ENCODE peak calls at places on chromosomes 13 and 19, in nine cellular contexts. One of them, this sample, is unnamed.

GRCh38 chr13:113499936-113500335 is 9.4 kb upstream of the DCUN1D2 start:
- DNase-seq in lung: no peak
- DNase-seq in mucosa of descending colon: no peak
- DNase-seq in OCI-LY7: no peak
- DNase-seq in RWPE2: no peak
- DNase-seq in AG10803: peak; percentile 22
- DNase-seq in cardiac fibroblast: no peak
- DNase-seq in AG04450: no peak
- DNase-seq in pancreas: no peak
- DNase-seq in this sample: no peak

GRCh38 chr13:31094331-31095015 is 67.2 kb downstream of the HSPH1 start:
- DNase-seq in lung: no peak
- DNase-seq in mucosa of descending colon: no peak
- DNase-seq in OCI-LY7: no peak
- DNase-seq in RWPE2: no peak
- DNase-seq in AG10803: no peak
- DNase-seq in cardiac fibroblast: no peak
- DNase-seq in AG04450: no peak
- DNase-seq in pancreas: no peak
- DNase-seq in this sample: no peak

GRCh38 chr19:47598407-47599349 is 10.3 kb upstream of the BICRA start:
- DNase-seq in lung: peak; percentile 54
- DNase-seq in mucosa of descending colon: peak; percentile 51
- DNase-seq in OCI-LY7: no peak
- DNase-seq in RWPE2: peak; percentile 84
- DNase-seq in AG10803: peak; percentile 95
- DNase-seq in cardiac fibroblast: peak; percentile 96
- DNase-seq in AG04450: peak; percentile 89
- DNase-seq in pancreas: no peak
- DNase-seq in this sample: no peak

GRCh38 chr19:7225741-7226140 is 68.5 kb downstream of the INSR start:
- DNase-seq in lung: no peak
- DNase-seq in mucosa of descending colon: no peak
- DNase-seq in OCI-LY7: no peak
- DNase-seq in RWPE2: no peak
- DNase-seq in AG10803: no peak
- DNase-seq in cardiac fibroblast: no peak
- DNase-seq in AG04450: no peak
- DNase-seq in pancreas: no peak
- DNase-seq in this sample: no peak

GRCh38 chr13:98664047-98664446 is 87.1 kb upstream of the STK24 start:
- DNase-seq in lung: no peak
- DNase-seq in mucosa of descending colon: no peak
- DNase-seq in OCI-LY7: no peak
- DNase-seq in RWPE2: no peak
- DNase-seq in AG10803: peak; percentile 40
- DNase-seq in cardiac fibroblast: no peak
- DNase-seq in AG04450: no peak
- DNase-seq in pancreas: no peak
- DNase-seq in this sample: no peak

GRCh38 chr19:34365463-34366401 is 736 bp downstream of the GPI start:
- DNase-seq in lung: peak; percentile 45
- DNase-seq in mucosa of descending colon: peak; percentile 75
- DNase-seq in OCI-LY7: peak; percentile 36
- DNase-seq in RWPE2: no peak
- DNase-seq in AG10803: peak; percentile 32
- DNase-seq in cardiac fibroblast: peak; percentile 47
- DNase-seq in AG04450: no peak
- DNase-seq in pancreas: peak; percentile 64
- DNase-seq in this sample: peak; percentile 55

GRCh38 chr19:17243854-17244617 is 1.7 kb downstream of the NR2F6 start:
- DNase-seq in lung: no peak
- DNase-seq in mucosa of descending colon: peak; percentile 75
- DNase-seq in OCI-LY7: peak; percentile 37
- DNase-seq in RWPE2: no peak
- DNase-seq in AG10803: peak; percentile 45
- DNase-seq in cardiac fibroblast: peak; percentile 54
- DNase-seq in AG04450: no peak
- DNase-seq in pancreas: peak; percentile 75
- DNase-seq in this sample: peak; percentile 83

GRCh38 chr19:2542341-2543069 is 66.6 kb downstream of the GADD45B start:
- DNase-seq in lung: no peak
- DNase-seq in mucosa of descending colon: no peak
- DNase-seq in OCI-LY7: no peak
- DNase-seq in RWPE2: no peak
- DNase-seq in AG10803: no peak
- DNase-seq in cardiac fibroblast: no peak
- DNase-seq in AG04450: no peak
- DNase-seq in pancreas: no peak
- DNase-seq in this sample: no peak

GRCh38 chr13:42702726-42703125 is 78.7 kb upstream of the FAM216B start:
- DNase-seq in lung: no peak
- DNase-seq in mucosa of descending colon: no peak
- DNase-seq in OCI-LY7: no peak
- DNase-seq in RWPE2: no peak
- DNase-seq in AG10803: no peak
- DNase-seq in cardiac fibroblast: peak; percentile 73
- DNase-seq in AG04450: no peak
- DNase-seq in pancreas: no peak
- DNase-seq in this sample: no peak

GRCh38 chr13:35987572-35988513 is 143.3 kb downstream of the DCLK1 start:
- DNase-seq in lung: no peak
- DNase-seq in mucosa of descending colon: no peak
- DNase-seq in OCI-LY7: no peak
- DNase-seq in RWPE2: peak; percentile 51
- DNase-seq in AG10803: no peak
- DNase-seq in cardiac fibroblast: no peak
- DNase-seq in AG04450: no peak
- DNase-seq in pancreas: no peak
- DNase-seq in this sample: no peak

GRCh38 chr19:29675650-29676186 is 10.5 kb downstream of the PLEKHF1 start:
- DNase-seq in lung: no peak
- DNase-seq in mucosa of descending colon: no peak
- DNase-seq in OCI-LY7: no peak
- DNase-seq in RWPE2: no peak
- DNase-seq in AG10803: no peak
- DNase-seq in cardiac fibroblast: no peak
- DNase-seq in AG04450: no peak
- DNase-seq in pancreas: no peak
- DNase-seq in this sample: peak; percentile 13

GRCh38 chr19:18397242-18398202 is at the start of gene LRRC25:
- DNase-seq in lung: peak; percentile 61
- DNase-seq in mucosa of descending colon: peak; percentile 62
- DNase-seq in OCI-LY7: peak; percentile 77
- DNase-seq in RWPE2: no peak
- DNase-seq in AG10803: no peak
- DNase-seq in cardiac fibroblast: no peak
- DNase-seq in AG04450: no peak
- DNase-seq in pancreas: peak; percentile 51
- DNase-seq in this sample: peak; percentile 46

GRCh38 chr19:4811328-4812131 is 20.0 kb downstream of the TICAM1 start:
- DNase-seq in lung: peak; percentile 85
- DNase-seq in mucosa of descending colon: peak; percentile 92
- DNase-seq in OCI-LY7: peak; percentile 83
- DNase-seq in RWPE2: no peak
- DNase-seq in AG10803: peak; percentile 49
- DNase-seq in cardiac fibroblast: peak; percentile 75
- DNase-seq in AG04450: no peak
- DNase-seq in pancreas: peak; percentile 89
- DNase-seq in this sample: peak; percentile 96

GRCh38 chr19:4806384-4806783 is 14.8 kb downstream of the FEM1A start:
- DNase-seq in lung: no peak
- DNase-seq in mucosa of descending colon: no peak
- DNase-seq in OCI-LY7: no peak
- DNase-seq in RWPE2: no peak
- DNase-seq in AG10803: no peak
- DNase-seq in cardiac fibroblast: no peak
- DNase-seq in AG04450: no peak
- DNase-seq in pancreas: no peak
- DNase-seq in this sample: no peak

GRCh38 chr19:4802711-4803110 is 11.2 kb downstream of the FEM1A start:
- DNase-seq in lung: no peak
- DNase-seq in mucosa of descending colon: no peak
- DNase-seq in OCI-LY7: no peak
- DNase-seq in RWPE2: no peak
- DNase-seq in AG10803: no peak
- DNase-seq in cardiac fibroblast: no peak
- DNase-seq in AG04450: no peak
- DNase-seq in pancreas: no peak
- DNase-seq in this sample: no peak

GRCh38 chr19:4803736-4804695 is 12.5 kb downstream of the FEM1A start:
- DNase-seq in lung: peak; percentile 54
- DNase-seq in mucosa of descending colon: peak; percentile 63
- DNase-seq in OCI-LY7: peak; percentile 85
- DNase-seq in RWPE2: no peak
- DNase-seq in AG10803: peak; percentile 25
- DNase-seq in cardiac fibroblast: peak; percentile 51
- DNase-seq in AG04450: no peak
- DNase-seq in pancreas: peak; percentile 62
- DNase-seq in this sample: peak; percentile 85

DNA sequence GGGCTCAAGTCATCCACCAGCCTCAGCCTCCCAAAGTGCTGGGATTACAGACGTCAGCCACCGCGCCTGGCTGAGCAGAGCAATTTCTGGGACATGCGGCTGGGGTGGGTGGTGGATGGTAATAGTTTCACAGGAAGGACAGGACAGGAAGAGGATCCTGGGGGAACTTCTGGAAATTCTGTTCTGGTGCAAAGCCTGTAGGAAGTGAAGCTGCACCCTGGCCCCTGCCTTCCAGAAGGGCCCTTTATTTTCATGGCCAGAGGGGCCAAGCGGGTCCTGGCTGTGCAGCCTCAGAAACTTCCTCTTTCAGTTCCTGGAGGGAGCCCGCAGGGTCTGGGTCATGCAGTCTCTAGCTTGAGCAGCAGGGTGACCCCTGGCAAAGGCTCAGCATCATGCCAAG is 15.7 kb downstream of the FEM1A start:
- DNase-seq in lung: no peak
- DNase-seq in mucosa of descending colon: no peak
- DNase-seq in OCI-LY7: peak; percentile 69
- DNase-seq in RWPE2: no peak
- DNase-seq in AG10803: no peak
- DNase-seq in cardiac fibroblast: no peak
- DNase-seq in AG04450: no peak
- DNase-seq in pancreas: no peak
- DNase-seq in this sample: no peak
- TF ChIP-seq CTCF in lung: no peak
- TF ChIP-seq CTCF in mucosa of descending colon: no peak
- TF ChIP-seq CTCF in OCI-LY7: no peak
- TF ChIP-seq CTCF in RWPE2: no peak
- TF ChIP-seq CTCF in AG10803: no peak
- TF ChIP-seq CTCF in cardiac fibroblast: no peak
- TF ChIP-seq CTCF in AG04450: no peak
- TF ChIP-seq CTCF in pancreas: no peak
- TF ChIP-seq CTCF in this sample: no peak

DNA sequence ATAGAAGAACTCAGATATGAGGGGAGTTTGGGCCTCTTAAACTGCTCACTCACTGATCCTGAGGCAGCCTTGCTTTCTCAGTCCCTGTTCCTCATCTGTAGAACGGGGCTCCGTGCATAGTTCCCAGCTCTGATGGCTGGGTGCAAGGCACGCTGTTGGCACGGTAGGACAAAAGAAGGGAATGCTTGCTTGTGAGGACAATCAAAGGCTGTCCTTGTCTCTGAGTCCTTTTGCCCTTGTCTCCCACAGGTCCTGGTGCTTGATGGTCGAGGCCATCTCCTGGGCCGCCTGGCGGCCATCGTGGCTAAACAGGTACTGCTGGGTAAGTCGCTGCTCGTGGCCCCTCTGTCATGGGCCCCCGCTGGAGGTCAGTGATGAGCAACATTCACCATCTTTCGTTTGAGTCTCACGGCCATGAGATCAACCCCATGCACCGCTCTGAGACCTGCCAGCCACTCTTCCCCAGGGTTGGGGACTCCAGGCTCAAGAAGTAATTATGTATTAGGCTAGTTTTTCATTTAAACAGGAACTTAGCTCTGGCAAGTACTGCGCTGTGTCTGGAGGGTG is 2.3 kb downstream of the RPL13A start:
- DNase-seq in lung: no peak
- DNase-seq in mucosa of descending colon: no peak
- DNase-seq in OCI-LY7: peak; percentile 78
- DNase-seq in RWPE2: no peak
- DNase-seq in AG10803: no peak
- DNase-seq in cardiac fibroblast: no peak
- DNase-seq in AG04450: no peak
- DNase-seq in pancreas: no peak
- DNase-seq in this sample: no peak
- TF ChIP-seq CTCF in lung: no peak
- TF ChIP-seq CTCF in mucosa of descending colon: no peak
- TF ChIP-seq CTCF in OCI-LY7: peak; percentile 78
- TF ChIP-seq CTCF in RWPE2: peak; percentile 41
- TF ChIP-seq CTCF in AG10803: no peak
- TF ChIP-seq CTCF in cardiac fibroblast: no peak
- TF ChIP-seq CTCF in AG04450: no peak
- TF ChIP-seq CTCF in pancreas: no peak
- TF ChIP-seq CTCF in this sample: no peak

GRCh38 chr13:71320452-71320851 is 546.6 kb downstream of the DACH1 start:
- DNase-seq in lung: no peak
- DNase-seq in mucosa of descending colon: peak; percentile 35
- DNase-seq in OCI-LY7: peak; percentile 2
- DNase-seq in RWPE2: no peak
- DNase-seq in AG10803: no peak
- DNase-seq in cardiac fibroblast: peak; percentile 61
- DNase-seq in AG04450: peak; percentile 7
- DNase-seq in pancreas: no peak
- DNase-seq in this sample: peak; percentile 17
- TF ChIP-seq CTCF in lung: no peak
- TF ChIP-seq CTCF in mucosa of descending colon: no peak
- TF ChIP-seq CTCF in OCI-LY7: peak; percentile 73
- TF ChIP-seq CTCF in RWPE2: peak; percentile 43
- TF ChIP-seq CTCF in AG10803: no peak
- TF ChIP-seq CTCF in cardiac fibroblast: peak; percentile 64
- TF ChIP-seq CTCF in AG04450: peak; percentile 65
- TF ChIP-seq CTCF in pancreas: no peak
- TF ChIP-seq CTCF in this sample: peak; percentile 74

DNA sequence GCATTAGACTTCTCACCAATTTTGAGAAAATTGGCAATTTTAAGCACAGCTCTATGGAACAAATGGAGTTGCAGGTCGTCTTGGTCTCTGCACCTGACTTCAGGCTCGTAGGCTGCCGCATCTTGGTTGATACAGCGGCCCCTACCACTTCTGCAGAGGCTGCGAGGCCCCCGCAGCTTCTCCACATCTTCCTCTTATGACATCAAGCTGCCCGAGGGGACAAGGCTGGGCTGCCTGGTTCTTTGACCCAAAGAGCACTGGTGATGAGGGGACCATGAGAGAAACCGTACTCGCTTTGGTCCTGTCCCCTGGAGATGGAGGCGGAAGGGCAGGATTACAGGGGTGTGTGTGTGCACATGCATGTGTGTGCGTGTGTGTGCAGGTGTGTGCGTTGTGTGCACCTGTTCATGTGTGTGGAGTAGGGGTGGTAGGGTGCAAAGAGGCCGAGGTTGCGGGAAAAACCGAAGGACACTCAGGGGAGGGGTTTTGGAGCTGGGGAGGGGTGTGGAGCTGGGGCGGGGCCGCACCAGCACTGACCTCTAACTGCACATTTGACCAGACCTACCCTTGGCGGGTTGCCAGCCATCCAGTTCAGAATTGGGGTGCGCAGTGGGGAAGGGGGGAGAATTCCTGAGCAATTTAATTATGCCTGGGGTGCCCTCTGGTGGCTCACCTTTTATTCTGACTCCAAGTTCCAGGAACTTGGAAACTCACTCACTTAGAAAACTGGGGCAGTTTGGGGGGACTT is 65.1 kb upstream of the ARHGEF7 start:
- DNase-seq in lung: peak; percentile 29
- DNase-seq in mucosa of descending colon: peak; percentile 69
- DNase-seq in OCI-LY7: no peak
- DNase-seq in RWPE2: no peak
- DNase-seq in AG10803: peak; percentile 34
- DNase-seq in cardiac fibroblast: peak; percentile 52
- DNase-seq in AG04450: no peak
- DNase-seq in pancreas: peak; percentile 44
- DNase-seq in this sample: no peak
- TF ChIP-seq CTCF in lung: peak; percentile 30
- TF ChIP-seq CTCF in mucosa of descending colon: no peak
- TF ChIP-seq CTCF in OCI-LY7: peak; percentile 59
- TF ChIP-seq CTCF in RWPE2: peak; percentile 62
- TF ChIP-seq CTCF in AG10803: peak; percentile 56
- TF ChIP-seq CTCF in cardiac fibroblast: peak; percentile 49
- TF ChIP-seq CTCF in AG04450: peak; percentile 61
- TF ChIP-seq CTCF in pancreas: peak; percentile 33
- TF ChIP-seq CTCF in this sample: no peak

This sample was measured in glutamatergic neuron.